ENCODE peak calls at places on chromosomes 16 and 17, in nine cellular contexts. Z is MG63, F is Caco-2, N is pancreas, H is lung, W is endodermal cell, R is endothelial cell of umbilical vein, V is psoas muscle, M is mucosa of descending colon. J is an unnamed sample. For H3K9me3, the result is how much of the 10 kb centered on the place peaks cover.

GRCh38 chr16:81632392-81633146 is 146.5 kb upstream of the PLCG2 start:
- DNase-seq in Z (peak), W (no peak), H (peak), N (no peak), V (no peak), R (peak), M (no peak), F (no peak), J (peak)

GRCh38 chr16:30488764-30489595 is 16.4 kb downstream of the ITGAL start:
- DNase-seq in Z (no peak), M (no peak), R (no peak), H (no peak), N (no peak), F (peak), V (no peak), W (peak), J (no peak)

GRCh38 chr17:49676276-49676868 is 1.5 kb downstream of the SPOP start:
- DNase-seq in F (no peak), M (no peak), V (no peak), H (no peak), Z (no peak), W (no peak), N (no peak), R (peak), J (no peak)

GRCh38 chr16:28202147-28202746 is 9.5 kb downstream of the XPO6 start:
- DNase-seq in W (peak), M (no peak), N (no peak), H (no peak), F (no peak), Z (no peak), R (no peak), V (no peak), J (no peak)

GRCh38 chr16:72532896-72533295 is 360.9 kb upstream of the PMFBP1 start:
- DNase-seq in V (no peak), R (no peak), Z (no peak), N (no peak), H (no peak), F (no peak), M (no peak), W (no peak), J (no peak)

GRCh38 chr16:47855431-47855830 is 300.4 kb downstream of the ABCC12 start:
- DNase-seq in H (no peak), M (no peak), N (no peak), F (no peak), Z (no peak), W (no peak), R (no peak), V (no peak), J (no peak)

GRCh38 chr17:51085150-51085805 is 35.4 kb downstream of the SPAG9 start:
- DNase-seq in R (peak), N (no peak), V (no peak), H (no peak), W (no peak), M (no peak), F (peak), Z (no peak), J (no peak)

GRCh38 chr16:10878644-10879498 is 1.9 kb downstream of the CIITA start:
- DNase-seq in H (peak), M (peak), F (no peak), R (no peak), Z (peak), V (peak), W (peak), N (no peak), J (peak)

GRCh38 chr16:17304124-17304813 is 166.5 kb downstream of the XYLT1 start:
- DNase-seq in W (no peak), V (no peak), R (no peak), N (peak), Z (peak), M (no peak), F (peak), H (peak), J (no peak)

GRCh38 chr17:33981713-33982601 is 273.1 kb upstream of the CCL2 start:
- DNase-seq in W (peak), N (no peak), M (no peak), V (no peak), F (no peak), H (no peak), Z (no peak), R (no peak), J (no peak)
- H3K9me3 ChIP-seq in W (under half), N (under half), M (under half), V (under half), F (under half), H (under half), Z (under half), R (under half), J (under half)

GRCh38 chr16:59878479-59878878 is 1144.4 kb upstream of the GOT2 start:
- DNase-seq in Z (peak), H (no peak), V (no peak), F (no peak), W (no peak), R (peak), M (no peak), N (no peak), J (no peak)
- H3K9me3 ChIP-seq in Z (under half), H (under half), V (under half), F (under half), W (under half), R (under half), M (under half), N (under half), J (under half)

GRCh38 chr16:70709961-70710360 is 24.1 kb upstream of the MTSS2 start:
- DNase-seq in V (no peak), N (no peak), F (no peak), R (peak), H (no peak), W (no peak), M (no peak), Z (no peak), J (peak)

GRCh38 chr16:70711211-70711978 is 25.5 kb upstream of the MTSS2 start:
- DNase-seq in F (no peak), W (no peak), R (no peak), M (no peak), V (no peak), Z (no peak), H (no peak), N (no peak), J (no peak)

GRCh38 chr16:70710422-70711210 is 24.8 kb upstream of the MTSS2 start:
- DNase-seq in F (no peak), N (no peak), R (no peak), H (no peak), Z (no peak), M (no peak), V (no peak), W (no peak), J (no peak)

GRCh38 chr16:70708381-70709253 is 22.8 kb upstream of the MTSS2 start:
- DNase-seq in N (no peak), M (no peak), W (no peak), R (peak), F (no peak), H (no peak), Z (no peak), V (no peak), J (no peak)

DNA sequence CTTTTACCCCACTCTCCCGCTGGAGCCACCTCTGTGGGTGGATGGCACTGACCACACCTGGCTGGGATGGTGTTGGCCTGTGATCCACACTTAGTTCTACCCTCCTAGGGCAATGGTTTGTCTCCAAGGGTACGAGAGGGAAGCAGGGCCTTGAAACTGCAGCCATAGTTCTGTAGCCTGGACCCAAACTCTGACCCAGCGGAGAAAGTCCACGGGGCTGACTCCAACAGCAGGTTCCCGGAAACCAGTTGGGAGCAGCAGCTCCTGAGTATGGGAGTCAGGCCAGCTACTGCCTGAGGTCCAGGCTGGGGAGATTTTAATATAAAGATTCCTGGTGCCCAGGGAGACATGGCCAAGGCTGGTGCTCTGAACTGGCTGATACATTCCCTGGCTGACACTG is 23.6 kb upstream of the MTSS2 start:
- DNase-seq in V (no peak), F (no peak), H (no peak), R (no peak), Z (no peak), M (no peak), N (no peak), W (no peak), J (no peak)
- H3K9me3 ChIP-seq in V (under half), F (under half), H (under half), R (under half), Z (under half), M (under half), N (under half), W (under half), J (under half)

DNA sequence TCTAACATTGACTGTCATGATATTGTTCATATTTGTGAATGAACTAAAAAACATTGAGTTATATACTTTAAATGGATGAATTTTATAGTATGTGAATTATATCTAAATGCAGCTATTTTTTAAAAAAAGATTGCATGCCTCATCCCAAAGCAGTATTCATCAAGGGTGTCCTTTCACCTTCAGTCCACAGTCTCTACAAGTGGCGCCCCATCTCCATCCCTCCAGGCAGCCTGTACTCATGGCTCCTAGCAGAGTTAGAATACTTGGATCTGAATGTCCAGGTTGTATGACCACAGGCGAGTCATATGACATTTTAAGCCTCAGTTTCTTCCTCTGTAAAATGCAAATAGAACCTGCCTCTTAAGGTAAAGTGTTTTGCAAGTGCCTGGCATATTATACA is 69.8 kb downstream of the TMEM100 start:
- DNase-seq in H (no peak), M (no peak), V (no peak), W (no peak), Z (no peak), N (no peak), R (no peak), F (no peak), J (no peak)
- H3K9me3 ChIP-seq in H (under half), M (under half), V (under half), W (under half), Z (under half), N (under half), R (under half), F (under half), J (under half)